ENCODE peak calls at places on chromosome 16, in nine cellular contexts. Y is HFFc6; T is esophagus squamous epithelium; P is stimulated activated CD8-positive, alpha-beta memory T cell treated with anti-CD3 and anti-CD28 coated beads, Interleukin-7, amount 100 ng/mL, for 4 hours; Q is T-helper 22 cell; N is T-helper 17 cell; B is activated CD8-positive, alpha-beta T cell treated with anti-CD3 and anti-CD28 coated beads for 36 hours; A is fibroblast of pulmonary artery; I is mucosa of gallbladder. W is an unnamed sample.

GRCh38 chr16:66926171-66926570 is 836 bp upstream of the RRAD start:
- DNase-seq in N (no peak), Q (no peak), I (no peak), A (no peak), P (no peak), B (no peak), T (no peak), Y (no peak), W (no peak)

GRCh38 chr16:80804451-80805383 is at the start of gene CDYL2:
- DNase-seq in A (peak), I (no peak), Y (no peak), P (no peak), T (no peak), B (peak), Q (peak), N (peak), W (peak)

GRCh38 chr16:66585477-66586239 is 6.4 kb downstream of the CMTM2 start:
- DNase-seq in I (no peak), T (no peak), Y (no peak), A (no peak), B (no peak), N (no peak), Q (no peak), P (no peak), W (no peak)

GRCh38 chr16:65950211-65950610 is 416.3 kb upstream of the CDH5 start:
- DNase-seq in P (no peak), N (no peak), A (no peak), Y (no peak), Q (no peak), B (no peak), T (no peak), I (no peak), W (no peak)

GRCh38 chr16:56611281-56611833 is 3.0 kb downstream of the MT2A start:
- DNase-seq in Q (no peak), I (no peak), Y (no peak), N (no peak), T (no peak), P (no peak), B (no peak), A (peak), W (peak)

GRCh38 chr16:3118204-3118790 is 5.9 kb downstream of the ZNF205 start:
- DNase-seq in Q (no peak), I (no peak), N (no peak), Y (no peak), B (no peak), T (no peak), A (no peak), P (no peak), W (no peak)

GRCh38 chr16:19583665-19584300 is 28.3 kb downstream of the VPS35L start:
- DNase-seq in A (peak), I (peak), B (peak), Q (no peak), N (no peak), Y (peak), T (no peak), P (peak), W (no peak)

GRCh38 chr16:66652661-66653060 is 43.9 kb downstream of the CMTM4 start:
- DNase-seq in A (no peak), Q (no peak), B (no peak), P (no peak), Y (no peak), T (no peak), N (no peak), I (no peak), W (no peak)

GRCh38 chr16:13322357-13322756 is 421.0 kb downstream of the SHISA9 start:
- DNase-seq in B (no peak), N (no peak), Q (no peak), A (no peak), Y (no peak), P (no peak), T (no peak), I (no peak), W (no peak)

GRCh38 chr16:19085679-19086200 is 18.3 kb downstream of the COQ7 start:
- DNase-seq in Y (no peak), T (no peak), A (peak), N (no peak), Q (no peak), P (no peak), I (no peak), B (no peak), W (no peak)

GRCh38 chr16:53061701-53062159 is 6.9 kb downstream of the CHD9 start:
- DNase-seq in Y (no peak), I (no peak), A (no peak), N (no peak), Q (no peak), P (no peak), T (no peak), B (peak), W (peak)

GRCh38 chr16:23836404-23837291 is 865 bp downstream of the PRKCB start:
- DNase-seq in T (no peak), B (peak), Y (no peak), P (no peak), I (no peak), Q (peak), N (peak), A (no peak), W (peak)

GRCh38 chr16:80391095-80391494 is 149.7 kb upstream of the DYNLRB2 start:
- DNase-seq in N (no peak), A (no peak), Y (no peak), T (no peak), B (no peak), I (no peak), P (no peak), Q (no peak), W (no peak)

GRCh38 chr16:19644877-19645276 is 73.2 kb downstream of the KNOP1 start:
- DNase-seq in A (peak), Q (no peak), I (peak), P (no peak), T (no peak), B (no peak), Y (no peak), N (no peak), W (no peak)

GRCh38 chr16:87169509-87169985 is 147.6 kb downstream of the C16orf95 start:
- DNase-seq in T (no peak), B (no peak), I (no peak), N (no peak), Y (no peak), Q (no peak), A (no peak), P (no peak), W (no peak)

GRCh38 chr16:70804729-70805169 is 3.8 kb upstream of the VAC14 start:
- DNase-seq in N (no peak), I (no peak), Y (no peak), Q (no peak), B (no peak), T (no peak), P (no peak), A (no peak), W (no peak)

GRCh38 chr16:65524231-65524630 is 402.4 kb upstream of the CDH11 start:
- DNase-seq in Y (no peak), I (no peak), A (no peak), Q (no peak), N (no peak), T (no peak), B (no peak), P (no peak), W (no peak)

W was measured in lung.